ENCODE peak calls at places on chromosomes 6 and 20, in seven cellular contexts. I is hypothalamus; F is T-helper 1 cell; V is iPS DF 6.9; J is CD4-positive, alpha-beta T cell; R is psoas muscle; E is activated naive CD8-positive, alpha-beta T cell treated with anti-CD3 and anti-CD28 coated beads, Interleukin-2, amount 50 U/mL, for 16 hours. W is an unnamed sample.

GRCh38 chr6:33521790-33522091 is 58.3 kb downstream of the BAK1 start:
- DNase-seq in I (no peak), F (no peak), V (no peak), J (no peak), R (no peak), E (no peak), W (no peak)

GRCh38 chr6:41780623-41781301 is at the start of gene PRICKLE4:
- DNase-seq in I (no peak), F (no peak), V (no peak), J (no peak), R (peak; percentile 66), E (no peak), W (no peak)

GRCh38 chr6:79413562-79414002 is 123.6 kb downstream of the LCA5 start:
- DNase-seq in I (no peak), F (no peak), V (no peak), J (no peak), R (no peak), E (no peak), W (no peak)

GRCh38 chr6:163751032-163751525 is 336.6 kb downstream of the QKI start:
- DNase-seq in I (no peak), F (no peak), V (no peak), J (no peak), R (no peak), E (no peak), W (no peak)

GRCh38 chr6:97668716-97669115 is 385.7 kb upstream of the MMS22L start:
- DNase-seq in I (no peak), F (no peak), V (no peak), J (no peak), R (no peak), E (no peak), W (no peak)

GRCh38 chr6:169337881-169338445 is 84.3 kb upstream of the THBS2 start:
- DNase-seq in I (no peak), F (no peak), V (no peak), J (no peak), R (no peak), E (no peak), W (no peak)

GRCh38 chr6:150372051-150372450 is 3.2 kb downstream of the IYD start:
- DNase-seq in I (no peak), F (no peak), V (no peak), J (no peak), R (no peak), E (no peak), W (no peak)

GRCh38 chr6:15048367-15048766 is 197.5 kb upstream of the JARID2 start:
- DNase-seq in I (no peak), F (no peak), V (no peak), J (no peak), R (no peak), E (no peak), W (no peak)

GRCh38 chr6:15021074-15021473 is 224.8 kb upstream of the JARID2 start:
- DNase-seq in I (no peak), F (no peak), V (no peak), J (no peak), R (no peak), E (no peak), W (no peak)

GRCh38 chr20:33352258-33353012 is 48.9 kb downstream of the CDK5RAP1 start:
- DNase-seq in I (no peak), F (no peak), V (no peak), J (no peak), R (no peak), E (no peak), W (peak; percentile 9)

GRCh38 chr6:5671162-5671561 is 335.6 kb downstream of the NRN1 start:
- DNase-seq in I (no peak), F (no peak), V (no peak), J (no peak), R (no peak), E (no peak), W (no peak)

GRCh38 chr20:48841861-48842529 is 14.2 kb upstream of the PREX1 start:
- DNase-seq in I (no peak), F (no peak), V (no peak), J (no peak), R (no peak), E (no peak), W (no peak)

GRCh38 chr6:5723905-5724691 is 282.6 kb downstream of the NRN1 start:
- DNase-seq in I (peak; percentile 14), F (no peak), V (no peak), J (no peak), R (no peak), E (no peak), W (no peak)

GRCh38 chr20:10321138-10321717 is 102.6 kb downstream of the SNAP25 start:
- DNase-seq in I (no peak), F (no peak), V (no peak), J (no peak), R (no peak), E (no peak), W (no peak)

GRCh38 chr6:70506321-70506720 is 60.4 kb upstream of the SDHAF4 start:
- DNase-seq in I (no peak), F (no peak), V (no peak), J (no peak), R (no peak), E (no peak), W (no peak)